ENCODE peak calls at places on chromosomes 1 and 21, in eight cellular contexts. U, Z, L, D, E, X, F and C are unnamed samples.

GRCh38 chr1:175889044-175889443 is 145.6 kb upstream of the TNR start:
- DNase-seq in U (no peak), Z (no peak), L (no peak), D (no peak), E (no peak), X (peak; percentile 23), F (peak; percentile 30), C (no peak)

GRCh38 chr1:18491168-18491567 is 10.4 kb downstream of the KLHDC7A start:
- DNase-seq in U (no peak), Z (no peak), L (no peak), D (no peak), E (no peak), X (no peak), F (peak; percentile 7), C (no peak)

GRCh38 chr1:165364432-165365133 is 8.1 kb upstream of the LMX1A start:
- DNase-seq in U (peak; percentile 41), Z (no peak), L (peak; percentile 81), D (no peak), E (no peak), X (no peak), F (no peak), C (no peak)

GRCh38 chr1:164772635-164773034 is 213.7 kb downstream of the PBX1 start:
- DNase-seq in U (no peak), Z (peak; percentile 60), L (peak; percentile 87), D (peak; percentile 60), E (peak; percentile 93), X (peak; percentile 99), F (peak; percentile 77), C (peak; percentile 99)

GRCh38 chr1:206461602-206462455 is 8.4 kb upstream of the IKBKE start:
- DNase-seq in U (peak; percentile 76), Z (peak; percentile 82), L (peak; percentile 81), D (no peak), E (peak; percentile 85), X (peak; percentile 43), F (peak; percentile 92), C (peak; percentile 82)

GRCh38 chr1:53729536-53730485 is 9.2 kb downstream of the GLIS1 start:
- DNase-seq in U (no peak), Z (no peak), L (no peak), D (no peak), E (peak; percentile 44), X (no peak), F (no peak), C (no peak)

GRCh38 chr1:224380003-224380402 is 23.3 kb downstream of the CNIH4 start:
- DNase-seq in U (no peak), Z (no peak), L (no peak), D (no peak), E (peak; percentile 47), X (peak; percentile 36), F (no peak), C (no peak)

GRCh38 chr1:171699526-171699925 is 42.3 kb downstream of the VAMP4 start:
- DNase-seq in U (no peak), Z (no peak), L (no peak), D (no peak), E (peak; percentile 15), X (peak; percentile 20), F (no peak), C (no peak)

GRCh38 chr1:63103682-63104081 is 218.7 kb upstream of the FOXD3 start:
- DNase-seq in U (no peak), Z (no peak), L (no peak), D (no peak), E (no peak), X (no peak), F (peak; percentile 49), C (no peak)

GRCh38 chr1:151705739-151706463 is 10.7 kb downstream of the CELF3 start:
- DNase-seq in U (no peak), Z (no peak), L (no peak), D (no peak), E (no peak), X (no peak), F (no peak), C (no peak)

GRCh38 chr1:176379626-176380339 is 83.2 kb upstream of the PAPPA2 start:
- DNase-seq in U (no peak), Z (no peak), L (no peak), D (no peak), E (peak; percentile 1), X (no peak), F (no peak), C (no peak)

GRCh38 chr1:41807390-41807789 is 111.3 kb downstream of the HIVEP3 start:
- DNase-seq in U (no peak), Z (no peak), L (no peak), D (no peak), E (no peak), X (no peak), F (no peak), C (no peak)

GRCh38 chr1:25505706-25506385 is 37.6 kb upstream of the LDLRAP1 start:
- DNase-seq in U (no peak), Z (no peak), L (no peak), D (no peak), E (no peak), X (peak; percentile 18), F (no peak), C (no peak)

GRCh38 chr1:156246241-156246761 is 1.6 kb downstream of the PAQR6 start:
- DNase-seq in U (no peak), Z (no peak), L (no peak), D (no peak), E (no peak), X (no peak), F (no peak), C (no peak)

GRCh38 chr1:27915082-27915575 is 19.7 kb upstream of the SMPDL3B start:
- DNase-seq in U (no peak), Z (no peak), L (no peak), D (no peak), E (no peak), X (no peak), F (no peak), C (no peak)

GRCh38 chr1:153842006-153842471 is 66.8 kb downstream of the SLC27A3 start:
- DNase-seq in U (no peak), Z (no peak), L (no peak), D (no peak), E (no peak), X (peak; percentile 40), F (no peak), C (peak; percentile 15)

GRCh38 chr1:195472298-195472697 is 1135.9 kb downstream of the KCNT2 start:
- DNase-seq in U (no peak), Z (no peak), L (no peak), D (no peak), E (no peak), X (no peak), F (no peak), C (no peak)

GRCh38 chr21:38720074-38720473 is 85.7 kb upstream of the ETS2 start:
- DNase-seq in U (no peak), Z (no peak), L (no peak), D (no peak), E (no peak), X (no peak), F (no peak), C (no peak)

DNA sequence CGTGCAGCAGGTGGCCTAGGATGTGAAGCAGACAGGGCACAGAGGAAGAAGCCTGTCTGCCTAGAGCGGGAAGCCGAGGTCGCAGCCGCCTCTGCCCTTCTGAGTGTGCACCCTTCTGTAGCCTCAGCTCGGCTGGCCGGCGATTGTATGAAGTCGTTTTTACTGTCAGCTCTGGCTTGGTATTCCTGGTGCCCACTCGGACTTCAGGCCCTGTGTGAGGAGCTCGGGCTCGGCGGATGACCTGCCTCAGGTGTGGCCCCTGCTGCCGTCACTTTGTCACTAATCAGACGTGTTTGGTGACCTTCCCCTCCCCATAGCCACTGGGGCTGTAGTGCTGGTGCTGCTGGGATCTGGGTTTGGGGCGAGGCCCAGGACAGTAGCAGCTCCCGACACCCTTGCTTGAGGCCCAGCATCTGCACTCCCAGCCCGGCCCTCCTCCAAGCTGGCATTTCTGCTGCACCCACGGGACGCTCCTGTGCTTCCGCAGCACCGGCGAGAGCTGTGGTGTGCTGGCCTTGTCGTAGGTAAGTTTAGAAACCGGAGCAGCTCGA is 18.1 kb downstream of the SLX9 start:
- DNase-seq in U (no peak), Z (no peak), L (no peak), D (no peak), E (no peak), X (no peak), F (no peak), C (no peak)
- TF ChIP-seq CTCF in U (no peak), Z (no peak), L (no peak), D (no peak), E (no peak), X (no peak), F (no peak), C (no peak)

DNA sequence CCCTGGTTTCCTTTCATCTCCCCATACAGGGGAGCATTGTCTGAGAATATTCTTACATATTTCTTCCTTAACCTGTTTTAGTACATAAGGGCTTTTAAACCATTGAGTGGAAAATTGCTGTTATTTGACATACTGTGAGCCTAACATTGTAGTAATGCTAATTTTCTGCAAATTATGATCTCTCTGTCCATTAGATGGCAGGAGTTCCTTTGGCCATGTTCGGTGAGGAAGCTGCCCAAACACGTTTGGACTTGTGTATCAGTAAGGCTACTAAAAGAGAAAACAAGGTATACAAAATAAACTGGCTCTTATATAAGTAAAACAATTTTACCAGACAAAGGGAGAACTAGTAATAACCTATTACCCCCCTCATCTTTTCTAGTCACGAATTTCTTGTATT is 29.2 kb downstream of the CDC7 start:
- DNase-seq in U (no peak), Z (no peak), L (peak; percentile 37), D (no peak), E (peak; percentile 84), X (peak; percentile 17), F (no peak), C (peak; percentile 35)
- TF ChIP-seq CTCF in U (no peak), Z (no peak), L (peak; percentile 83), D (no peak), E (peak; percentile 79), X (no peak), F (peak; percentile 51), C (peak; percentile 58)

DNA sequence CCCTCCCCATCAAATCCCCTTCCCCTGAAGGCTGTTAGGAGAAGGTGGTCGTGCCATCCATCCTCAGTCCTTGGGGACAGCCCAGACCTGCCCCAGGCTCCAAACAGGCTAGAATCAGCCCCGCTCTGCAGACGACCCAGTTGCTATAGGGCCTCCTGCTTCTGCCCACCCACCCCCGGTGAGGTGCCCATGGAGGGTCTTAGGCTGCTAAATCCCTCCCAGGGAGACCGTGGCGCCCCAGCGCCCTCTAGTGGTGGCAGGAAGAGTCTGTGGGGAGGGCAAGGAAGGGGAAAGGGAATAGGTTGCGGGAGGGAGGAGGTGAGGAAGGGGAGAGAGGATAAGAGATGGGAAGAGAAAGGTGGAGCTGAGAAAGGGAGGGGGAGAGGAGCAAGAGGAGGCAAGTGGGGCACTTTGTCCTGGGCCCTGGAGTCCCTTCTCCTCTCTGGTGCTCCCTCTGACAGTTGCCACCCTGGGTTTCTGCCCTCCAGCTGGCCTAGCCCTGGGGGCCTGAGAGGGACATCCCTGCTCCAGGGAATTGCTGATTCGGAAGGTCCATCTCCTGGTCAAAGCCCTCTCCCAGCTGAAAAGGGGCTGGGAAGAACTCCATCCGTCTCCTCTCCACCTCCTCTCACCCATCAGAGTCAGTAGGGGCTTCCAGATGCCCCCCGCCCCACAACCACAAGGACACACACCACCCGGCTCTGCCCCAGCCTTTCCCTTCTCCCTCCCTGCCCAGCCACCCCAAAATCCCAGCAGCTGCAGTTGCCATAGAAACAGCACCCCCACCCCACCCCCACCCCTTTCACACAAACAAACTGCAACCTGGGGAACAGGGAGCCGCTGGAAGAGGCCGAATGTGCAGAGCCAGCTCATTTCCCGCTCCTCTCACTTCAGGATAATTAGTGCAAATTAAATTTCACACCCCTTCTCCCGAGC is 55.4 kb downstream of the CAMK2N1 start:
- DNase-seq in U (no peak), Z (no peak), L (peak; percentile 54), D (no peak), E (peak; percentile 39), X (no peak), F (peak; percentile 93), C (no peak)
- TF ChIP-seq CTCF in U (peak; percentile 25), Z (no peak), L (peak; percentile 69), D (no peak), E (peak; percentile 87), X (peak; percentile 78), F (peak; percentile 98), C (peak; percentile 95)

GRCh38 chr1:183165456-183165855 is 20.6 kb upstream of the LAMC2 start:
- DNase-seq in U (no peak), Z (no peak), L (peak; percentile 36), D (no peak), E (no peak), X (peak; percentile 34), F (no peak), C (no peak)
- TF ChIP-seq CTCF in U (no peak), Z (no peak), L (no peak), D (no peak), E (no peak), X (no peak), F (no peak), C (no peak)